ENCODE peak calls at places on chromosomes 13 and 19, in four cellular contexts. G is tibial artery; D is CD4-positive, alpha-beta T cell; Q is T-helper 17 cell. S is an unnamed sample.

GRCh38 chr13:46684287-46685001 is 112.5 kb downstream of the ESD start:
- DNase-seq in Q (no peak), G (no peak), D (no peak), S (no peak)

GRCh38 chr13:51902776-51903175 is 41.0 kb downstream of the CCDC70 start:
- DNase-seq in G (no peak), Q (no peak), D (no peak), S (no peak)

GRCh38 chr13:61765181-61765742 is 349.6 kb upstream of the PCDH20 start:
- DNase-seq in G (no peak), D (no peak), Q (no peak), S (no peak)

GRCh38 chr19:3073159-3073563 is 10.9 kb upstream of the TLE5 start:
- DNase-seq in Q (no peak), D (no peak), G (no peak), S (no peak)

GRCh38 chr13:31797154-31797775 is 57.9 kb downstream of the RXFP2 start:
- DNase-seq in G (no peak), D (no peak), Q (no peak), S (no peak)

GRCh38 chr19:294341-294818 is 3.2 kb upstream of the PLPP2 start:
- DNase-seq in G (no peak), D (no peak), Q (no peak), S (no peak)

GRCh38 chr19:10808937-10809655 is 26.9 kb downstream of the TMED1 start:
- DNase-seq in G (no peak), Q (no peak), D (peak), S (peak)

GRCh38 chr13:93284056-93284455 is 57.4 kb downstream of the GPC6 start:
- DNase-seq in G (no peak), Q (no peak), D (no peak), S (no peak)

GRCh38 chr13:102686024-102686423 is 8.8 kb downstream of the METTL21C start:
- DNase-seq in G (no peak), D (no peak), Q (no peak), S (no peak)

GRCh38 chr19:518292-519231 is 11.3 kb downstream of the TPGS1 start:
- DNase-seq in G (no peak), D (peak), Q (peak), S (peak)

GRCh38 chr13:62684359-62684758 is 1268.7 kb upstream of the PCDH20 start:
- DNase-seq in Q (no peak), G (no peak), D (no peak), S (no peak)

GRCh38 chr13:42219051-42219450 is 52.9 kb upstream of the AKAP11 start:
- DNase-seq in Q (no peak), G (no peak), D (no peak), S (no peak)

GRCh38 chr19:2888739-2889224 is 11.9 kb upstream of the ZNF57 start:
- DNase-seq in G (peak), Q (peak), D (no peak), S (no peak)

GRCh38 chr13:39417131-39417530 is 185.9 kb downstream of the LHFPL6 start:
- DNase-seq in G (no peak), D (no peak), Q (no peak), S (no peak)

GRCh38 chr19:44955500-44956439 is 590 bp downstream of the CLPTM1 start:
- DNase-seq in D (no peak), Q (no peak), G (no peak), S (no peak)

GRCh38 chr13:97243915-97244820 is 22.0 kb downstream of the MBNL2 start:
- DNase-seq in G (no peak), Q (no peak), D (no peak), S (no peak)

GRCh38 chr13:108176685-108177274 is 38.6 kb downstream of the LIG4 start:
- DNase-seq in D (peak), G (no peak), Q (peak), S (peak)

GRCh38 chr19:58325623-58326022 is 1.2 kb upstream of the ZSCAN22 start:
- DNase-seq in Q (no peak), D (no peak), G (no peak), S (no peak)

GRCh38 chr19:34502582-34503545 is 21.3 kb downstream of the WTIP start:
- DNase-seq in Q (no peak), G (peak), D (no peak), S (no peak)

GRCh38 chr19:17762505-17763229 is 11.4 kb downstream of the FCHO1 start:
- DNase-seq in D (no peak), G (no peak), Q (no peak), S (no peak)